ENCODE peak calls at places on chromosomes 3 and 15, in ten cellular contexts. E is brain microvascular endothelial cell, P is DND-41, R is psoas muscle, N is astrocyte of the spinal cord, D is PC-3, Y is Caco-2, C is coronary artery, I is colonic mucosa, M is uterus. T is an unnamed sample.

GRCh38 chr15:45276851-45277250 is 24.8 kb downstream of the SLC28A2 start:
- DNase-seq in R (no peak), N (peak), M (no peak), E (no peak), C (no peak), P (no peak), I (no peak), Y (no peak), D (peak), T (peak)

GRCh38 chr3:136862953-136863352 is 945 bp downstream of the NCK1 start:
- DNase-seq in E (no peak), Y (no peak), I (no peak), D (no peak), N (no peak), M (no peak), P (no peak), C (no peak), R (no peak), T (no peak)

GRCh38 chr15:48645558-48646330 is at the start of gene FBN1:
- DNase-seq in N (peak), P (peak), I (peak), Y (no peak), M (peak), C (peak), D (peak), R (peak), E (peak), T (no peak)

GRCh38 chr3:15753056-15753710 is 44.6 kb downstream of the ANKRD28 start:
- DNase-seq in C (no peak), N (no peak), D (peak), Y (no peak), I (no peak), E (no peak), R (no peak), M (no peak), P (no peak), T (peak)

GRCh38 chr3:169591159-169591951 is 72.2 kb downstream of the MECOM start:
- DNase-seq in P (no peak), Y (no peak), I (no peak), R (no peak), C (no peak), M (no peak), E (no peak), N (no peak), D (no peak), T (no peak)

GRCh38 chr15:45862034-45862433 is 227.2 kb downstream of the SQOR start:
- DNase-seq in P (no peak), Y (no peak), I (no peak), E (no peak), R (no peak), N (no peak), D (no peak), C (no peak), M (no peak), T (no peak)

GRCh38 chr3:150319900-150320299 is 88.2 kb upstream of the TSC22D2 start:
- DNase-seq in N (peak), E (peak), I (no peak), R (no peak), D (peak), M (no peak), C (no peak), P (no peak), Y (peak), T (no peak)

GRCh38 chr15:64622410-64623260 is 152.8 kb downstream of the RBPMS2 start:
- DNase-seq in D (no peak), M (no peak), Y (no peak), C (no peak), I (no peak), E (no peak), P (peak), N (no peak), R (no peak), T (no peak)

GRCh38 chr15:54428596-54428995 is 450.4 kb downstream of the UNC13C start:
- DNase-seq in N (no peak), M (no peak), E (no peak), D (no peak), C (no peak), I (no peak), Y (no peak), R (no peak), P (no peak), T (no peak)

GRCh38 chr15:79736435-79737000 is 160.3 kb downstream of the MTHFS start:
- DNase-seq in N (no peak), C (no peak), M (no peak), R (no peak), P (no peak), E (no peak), D (no peak), Y (no peak), I (no peak), T (no peak)

GRCh38 chr3:63477494-63478129 is 174.9 kb upstream of the SNTN start:
- DNase-seq in R (no peak), D (no peak), Y (no peak), E (no peak), I (no peak), P (no peak), N (no peak), C (no peak), M (no peak), T (no peak)

GRCh38 chr3:181730934-181731333 is 19.2 kb downstream of the SOX2 start:
- DNase-seq in Y (no peak), E (no peak), P (no peak), D (no peak), R (no peak), I (no peak), M (no peak), C (no peak), N (no peak), T (no peak)

DNA sequence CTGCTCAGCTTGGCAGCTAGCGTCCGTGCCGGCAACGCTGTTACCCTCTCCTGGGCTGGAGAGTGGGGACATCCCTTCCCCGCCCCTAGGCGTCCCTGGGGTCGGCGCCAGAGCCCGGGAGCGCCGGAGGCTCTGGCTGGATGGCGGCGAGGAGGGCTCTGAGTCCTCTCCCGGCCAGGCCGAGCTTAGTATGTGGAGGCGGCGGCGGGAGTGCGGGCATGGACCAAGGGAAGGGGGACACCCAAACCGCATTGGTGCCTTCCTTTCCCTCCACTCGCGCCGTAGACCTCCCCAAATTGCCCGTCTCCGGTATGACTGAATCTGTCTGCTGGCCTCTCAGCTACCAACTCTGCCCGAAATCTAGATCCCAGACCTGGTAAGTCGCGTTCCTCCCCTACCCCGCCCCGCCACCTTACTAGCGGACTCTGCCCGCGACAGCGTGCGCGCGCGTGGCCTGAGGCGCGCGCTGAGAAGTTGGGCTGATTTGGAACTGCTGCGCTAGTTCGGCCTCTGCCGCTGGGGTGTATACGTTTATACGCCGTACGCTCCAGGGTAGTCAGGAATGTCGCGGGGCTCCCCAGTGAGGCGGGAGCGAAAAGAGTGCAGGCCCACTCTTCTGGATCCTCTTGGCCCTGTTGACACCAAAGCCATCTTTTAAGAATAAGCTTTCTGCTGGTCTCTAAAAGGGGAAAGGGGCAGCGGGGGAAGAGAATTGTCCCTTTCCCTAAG is 12.2 kb downstream of the ZIC1 start:
- DNase-seq in D (no peak), R (no peak), N (peak), E (peak), Y (no peak), M (no peak), I (no peak), C (no peak), P (no peak), T (no peak)
- H3K4me3 ChIP-seq in D (no peak), R (peak), N (peak), E (peak), Y (no peak), M (no peak), I (no peak), C (peak), P (no peak), T (no peak)

GRCh38 chr15:96327155-96327741 is 3.3 kb upstream of the NR2F2 start:
- DNase-seq in E (peak), D (peak), C (no peak), N (peak), P (no peak), Y (no peak), I (peak), R (no peak), M (peak), T (peak)
- TF ChIP-seq CTCF in E (peak), D (peak), C (peak), N (peak), P (peak), Y (peak), I (peak), R (peak), M (peak), T (peak)

DNA sequence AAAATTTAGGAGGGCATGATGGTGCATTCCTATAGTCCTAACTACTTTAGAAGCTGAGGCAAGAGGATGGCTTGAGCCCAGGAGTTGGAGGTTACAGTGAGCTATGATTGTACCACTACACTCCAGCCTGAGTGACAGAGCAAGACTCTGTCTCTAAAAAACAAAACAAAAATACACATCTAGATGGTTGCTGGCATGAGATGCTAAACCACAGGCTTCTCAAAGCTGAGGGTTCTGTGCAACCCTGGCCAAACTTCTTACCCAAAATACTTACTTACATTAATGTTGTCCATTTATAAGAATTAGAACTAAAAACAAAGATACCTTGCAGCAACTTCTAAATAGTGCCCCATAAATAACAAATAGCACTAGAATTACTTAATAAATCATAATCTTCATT is 14.3 kb upstream of the ARHGEF3 start:
- DNase-seq in C (no peak), I (no peak), D (no peak), P (no peak), M (no peak), R (no peak), N (no peak), Y (no peak), E (no peak), T (no peak)
- H3K4me3 ChIP-seq in C (no peak), I (no peak), D (no peak), P (no peak), M (no peak), R (no peak), N (no peak), Y (no peak), E (no peak), T (no peak)

DNA sequence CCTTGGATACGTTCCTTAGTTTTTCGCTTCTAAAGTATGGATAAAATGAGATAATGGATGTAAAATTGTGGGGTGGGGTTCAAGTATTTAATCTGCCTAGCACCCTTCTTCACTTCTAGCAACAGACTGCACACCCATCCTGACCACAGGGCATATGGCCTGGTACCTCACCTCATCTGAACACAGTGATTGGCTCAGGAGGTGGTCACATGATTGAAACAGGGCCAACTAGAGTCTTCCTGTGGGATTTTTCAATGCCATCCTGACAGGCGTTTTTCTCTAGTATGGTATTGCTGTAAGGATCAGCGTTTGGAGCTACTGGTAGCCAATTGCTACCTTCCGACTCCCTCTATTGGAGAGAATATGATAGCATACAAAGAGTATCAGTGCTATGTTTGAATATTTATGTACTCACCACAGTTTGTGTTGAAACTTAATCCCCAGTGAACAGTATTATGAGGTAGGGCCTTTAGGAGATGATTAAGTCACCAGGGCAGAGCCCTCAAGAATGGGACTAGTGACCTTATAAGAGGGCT is 172.2 kb downstream of the PPM1L start:
- DNase-seq in N (no peak), D (peak), Y (no peak), P (no peak), R (no peak), M (no peak), E (no peak), C (no peak), I (no peak), T (no peak)
- TF ChIP-seq CTCF in N (peak), D (peak), Y (no peak), P (peak), R (peak), M (no peak), E (peak), C (no peak), I (no peak), T (peak)

GRCh38 chr3:48232232-48232631 is 8.7 kb upstream of the ZNF589 start:
- DNase-seq in Y (no peak), C (no peak), R (no peak), D (no peak), N (no peak), E (no peak), P (no peak), M (no peak), I (no peak), T (peak)
- H3K4me3 ChIP-seq in Y (no peak), C (no peak), R (no peak), D (no peak), N (no peak), E (no peak), P (no peak), M (no peak), I (no peak), T (no peak)

GRCh38 chr3:57856675-57857074 is 100.6 kb downstream of the SLMAP start:
- DNase-seq in Y (no peak), I (no peak), P (no peak), D (peak), N (no peak), E (no peak), M (no peak), C (no peak), R (no peak), T (no peak)
- TF ChIP-seq CTCF in Y (peak), I (no peak), P (peak), D (peak), N (peak), E (no peak), M (no peak), C (no peak), R (no peak), T (peak)

GRCh38 chr15:72559781-72560180 is 85.7 kb downstream of the ARIH1 start:
- DNase-seq in C (no peak), Y (no peak), N (no peak), E (no peak), M (no peak), D (no peak), I (no peak), R (no peak), P (no peak), T (no peak)
- H3K4me3 ChIP-seq in C (no peak), Y (no peak), N (no peak), E (no peak), M (no peak), D (no peak), I (no peak), R (no peak), P (no peak), T (no peak)